ENCODE peak calls at places on chromosome 15, in nine cellular contexts. T, F, K, V, M, G, J, D and I are unnamed samples.
A peak's percentile ranks its signal among the peaks of the same experiment; 100 is the strongest.

GRCh38 chr15:60301024-60301423 is 96.8 kb downstream of the ANXA2 start:
- DNase-seq in T (no peak), F (peak; percentile 74), K (no peak), V (no peak), M (no peak), G (no peak), J (no peak), D (peak; percentile 27), I (no peak)

GRCh38 chr15:71709808-71710418 is 100.4 kb upstream of the NR2E3 start:
- DNase-seq in T (peak; percentile 40), F (no peak), K (no peak), V (no peak), M (peak; percentile 16), G (no peak), J (no peak), D (no peak), I (no peak)

GRCh38 chr15:88617031-88617722 is 4.0 kb upstream of the AEN start:
- DNase-seq in T (no peak), F (no peak), K (no peak), V (no peak), M (no peak), G (no peak), J (no peak), D (no peak), I (no peak)

GRCh38 chr15:74226761-74227540 is 9.2 kb upstream of the CCDC33 start:
- DNase-seq in T (no peak), F (no peak), K (no peak), V (no peak), M (no peak), G (no peak), J (no peak), D (no peak), I (no peak)

GRCh38 chr15:67178569-67179210 is 75.8 kb downstream of the AAGAB start:
- DNase-seq in T (no peak), F (no peak), K (peak; percentile 90), V (peak; percentile 99), M (no peak), G (no peak), J (no peak), D (no peak), I (peak; percentile 77)

GRCh38 chr15:79086814-79087213 is 3.8 kb downstream of the RASGRF1 start:
- DNase-seq in T (no peak), F (no peak), K (no peak), V (no peak), M (no peak), G (no peak), J (no peak), D (no peak), I (no peak)

GRCh38 chr15:77671274-77672056 is 38.8 kb upstream of the LINGO1 start:
- DNase-seq in T (no peak), F (no peak), K (no peak), V (no peak), M (no peak), G (no peak), J (no peak), D (no peak), I (no peak)

GRCh38 chr15:44595246-44595645 is 58.3 kb downstream of the EIF3J start:
- DNase-seq in T (no peak), F (no peak), K (peak; percentile 18), V (no peak), M (no peak), G (no peak), J (no peak), D (no peak), I (no peak)

GRCh38 chr15:41490355-41490754 is 3.3 kb upstream of the ITPKA start:
- DNase-seq in T (no peak), F (no peak), K (peak; percentile 85), V (peak; percentile 99), M (no peak), G (no peak), J (no peak), D (peak; percentile 89), I (peak; percentile 18)

GRCh38 chr15:23441204-23441603 is 5.8 kb downstream of the GOLGA6L2 start:
- DNase-seq in T (no peak), F (no peak), K (no peak), V (no peak), M (no peak), G (no peak), J (no peak), D (no peak), I (no peak)

GRCh38 chr15:99105516-99106341 is 849 bp downstream of the SYNM start:
- DNase-seq in T (peak; percentile 43), F (peak; percentile 62), K (peak; percentile 68), V (peak; percentile 66), M (no peak), G (peak; percentile 51), J (peak; percentile 37), D (no peak), I (peak; percentile 36)

DNA sequence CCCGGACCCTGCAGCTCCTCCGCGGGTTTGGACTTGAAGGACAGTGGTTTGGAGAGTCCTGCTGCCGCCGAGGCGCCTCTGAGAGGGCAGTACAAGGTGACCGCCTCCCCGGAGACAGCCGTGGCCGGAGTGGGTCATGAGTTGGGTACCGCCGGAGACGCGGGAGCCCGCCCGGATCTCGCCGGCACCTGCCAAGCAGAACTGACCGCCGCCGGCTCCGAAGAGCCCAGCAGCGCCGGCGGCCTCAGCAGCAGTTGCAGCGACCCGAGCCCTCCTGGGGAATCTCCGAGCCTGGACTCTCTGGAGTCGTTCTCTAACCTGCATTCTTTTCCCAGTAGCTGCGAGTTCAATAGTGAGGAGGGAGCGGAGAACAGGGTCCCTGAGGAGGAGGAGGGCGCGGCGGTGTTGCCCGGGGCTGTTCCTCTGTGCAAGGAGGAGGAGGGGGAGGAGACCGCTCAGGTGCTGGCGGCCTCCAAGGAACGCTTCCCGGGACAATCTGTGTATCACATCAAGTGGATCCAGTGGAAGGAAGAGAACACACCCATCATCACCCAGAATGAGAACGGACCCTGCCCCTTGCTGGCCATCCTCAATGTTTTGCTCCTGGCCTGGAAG is 626 bp downstream of the MINDY2 start:
- DNase-seq in T (peak; percentile 22), F (peak; percentile 74), K (no peak), V (no peak), M (peak; percentile 45), G (no peak), J (peak; percentile 54), D (no peak), I (peak; percentile 70)
- TF ChIP-seq POLR2A in T (no peak), F (no peak), K (no peak), V (no peak), M (no peak), G (no peak), J (no peak), D (no peak), I (no peak)

DNA sequence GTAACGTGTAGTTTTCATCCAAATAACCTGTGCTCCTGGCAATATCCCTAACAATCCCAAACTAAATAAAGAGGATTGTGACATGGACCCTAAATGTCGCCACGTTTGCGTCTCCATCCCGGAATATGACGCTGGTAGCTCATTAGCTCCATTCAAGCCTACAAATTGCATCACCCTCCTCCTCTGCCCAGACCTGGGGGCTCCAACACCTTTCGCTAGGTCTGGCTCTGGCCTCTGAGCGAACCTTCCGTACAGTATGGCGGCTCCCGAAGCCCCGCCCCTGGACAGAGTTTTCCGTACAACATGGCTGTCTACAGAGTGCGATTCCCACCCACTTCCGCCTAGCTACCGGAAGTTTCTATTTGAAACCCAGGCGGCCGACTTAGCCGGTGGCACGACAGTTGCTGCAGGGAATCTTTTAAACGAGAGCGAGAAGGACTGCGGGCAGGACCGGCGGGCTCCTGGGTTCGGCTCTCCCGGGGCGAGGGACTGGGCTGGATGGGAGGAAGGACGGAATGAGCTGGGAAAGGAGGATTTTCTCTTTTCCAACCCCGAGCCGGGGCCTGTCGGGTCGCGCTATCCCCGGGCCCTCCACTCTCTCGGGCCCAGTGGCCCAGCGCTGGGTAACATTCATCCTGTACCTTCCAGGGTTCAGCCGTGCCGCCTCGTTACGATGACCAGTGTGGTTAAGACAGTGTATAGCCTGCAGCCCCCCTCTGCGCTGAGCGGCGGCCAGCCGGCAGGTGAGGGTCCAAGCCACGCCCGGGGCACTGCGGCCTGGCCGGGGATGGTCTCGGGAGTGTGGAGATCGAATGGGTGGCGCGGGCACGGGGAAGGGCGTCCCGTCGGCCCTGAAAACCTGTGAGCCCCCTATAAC is at the start of gene KNSTRN:
- DNase-seq in T (peak; percentile 90), F (peak; percentile 97), K (peak; percentile 87), V (peak; percentile 93), M (peak; percentile 86), G (peak; percentile 90), J (peak; percentile 94), D (peak; percentile 89), I (peak; percentile 95)
- TF ChIP-seq POLR2A in T (no peak), F (no peak), K (peak; percentile 18), V (peak; percentile 62), M (no peak), G (no peak), J (no peak), D (peak; percentile 68), I (peak; percentile 78)

GRCh38 chr15:27176785-27177406 is 205.9 kb downstream of the GABRG3 start:
- DNase-seq in T (no peak), F (no peak), K (no peak), V (no peak), M (no peak), G (no peak), J (no peak), D (no peak), I (no peak)

GRCh38 chr15:27170866-27171265 is 199.9 kb downstream of the GABRG3 start:
- DNase-seq in T (no peak), F (no peak), K (no peak), V (no peak), M (no peak), G (no peak), J (no peak), D (no peak), I (no peak)

GRCh38 chr15:27172821-27173220 is 201.8 kb downstream of the GABRG3 start:
- DNase-seq in T (no peak), F (no peak), K (no peak), V (no peak), M (no peak), G (no peak), J (no peak), D (no peak), I (no peak)

GRCh38 chr15:27179789-27180188 is 208.8 kb downstream of the GABRG3 start:
- DNase-seq in T (no peak), F (no peak), K (no peak), V (no peak), M (no peak), G (no peak), J (no peak), D (no peak), I (no peak)

DNA sequence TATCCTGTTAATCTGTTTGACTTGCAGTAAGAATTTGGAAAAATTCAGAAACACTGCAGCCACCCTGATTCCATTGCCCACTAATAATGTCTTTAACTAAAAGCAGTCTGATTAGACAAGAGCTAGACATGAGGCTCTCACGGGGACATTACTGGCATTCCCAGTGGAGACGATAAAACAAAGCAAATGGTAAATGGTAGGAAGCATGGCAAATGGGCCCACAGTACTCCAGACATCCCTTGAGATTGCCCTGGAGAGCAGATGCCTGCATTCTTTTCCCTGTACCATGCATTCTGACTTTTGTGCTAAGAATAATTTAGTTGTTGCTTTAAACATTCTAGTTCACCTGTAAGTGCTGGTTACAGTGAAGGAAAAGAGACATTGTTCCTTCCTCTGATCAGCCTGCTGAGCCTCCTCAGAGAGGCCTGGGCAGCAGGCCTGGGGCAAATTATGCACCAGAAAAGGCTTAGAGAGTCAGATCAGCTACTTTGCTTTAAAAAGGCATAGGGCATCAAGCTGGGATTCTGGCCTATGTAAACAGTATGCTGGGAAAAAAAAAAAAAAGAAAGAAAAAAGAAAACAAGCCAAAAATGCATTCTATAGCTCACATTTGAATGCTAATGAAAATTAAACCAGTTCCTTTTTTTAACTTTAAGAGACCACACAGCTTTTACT is 204.6 kb downstream of the GABRG3 start:
- DNase-seq in T (no peak), F (no peak), K (no peak), V (no peak), M (no peak), G (no peak), J (no peak), D (no peak), I (no peak)
- TF ChIP-seq POLR2A in T (no peak), F (no peak), K (no peak), V (no peak), M (no peak), G (no peak), J (no peak), D (no peak), I (no peak)

GRCh38 chr15:66019377-66019776 is 150.1 kb downstream of the RAB11A start:
- DNase-seq in T (no peak), F (no peak), K (no peak), V (no peak), M (no peak), G (no peak), J (no peak), D (no peak), I (no peak)
- TF ChIP-seq POLR2A in T (no peak), F (no peak), K (no peak), V (no peak), M (no peak), G (no peak), J (no peak), D (no peak), I (no peak)